ENCODE peak calls at places on chromosome 19, in seven cellular contexts. G is B cell, D is fibroblast of pulmonary artery, C is AG09309, I is A549, L is ovary, P is CD14-positive monocyte. F is an unnamed sample.

GRCh38 chr19:3365447-3366103 is 808 bp upstream of the NFIC start:
- DNase-seq in G (no peak), D (peak), C (no peak), I (peak), L (peak), P (no peak), F (no peak)

GRCh38 chr19:7552781-7553180 is 17.3 kb downstream of the PNPLA6 start:
- DNase-seq in G (no peak), D (no peak), C (no peak), I (no peak), L (no peak), P (no peak), F (no peak)

GRCh38 chr19:29923653-29924052 is 18.4 kb upstream of the URI1 start:
- DNase-seq in G (no peak), D (no peak), C (no peak), I (no peak), L (no peak), P (no peak), F (no peak)

GRCh38 chr19:12936582-12936981 is 1.8 kb upstream of the CALR start:
- DNase-seq in G (no peak), D (no peak), C (no peak), I (no peak), L (no peak), P (no peak), F (no peak)

GRCh38 chr19:5590865-5591154 is 23.1 kb upstream of the TINCR start:
- DNase-seq in G (no peak), D (no peak), C (no peak), I (no peak), L (no peak), P (no peak), F (no peak)

GRCh38 chr19:7701049-7701653 is 780 bp downstream of the FCER2 start:
- DNase-seq in G (no peak), D (no peak), C (no peak), I (no peak), L (no peak), P (no peak), F (no peak)

GRCh38 chr19:3115411-3115810 is 20.4 kb upstream of the GNA15 start:
- DNase-seq in G (no peak), D (no peak), C (no peak), I (no peak), L (no peak), P (no peak), F (no peak)

GRCh38 chr19:43691755-43692154 is 21.8 kb upstream of the PLAUR start:
- DNase-seq in G (no peak), D (no peak), C (no peak), I (peak), L (no peak), P (no peak), F (no peak)

GRCh38 chr19:28313633-28314032 is 899.3 kb downstream of the UQCRFS1 start:
- DNase-seq in G (no peak), D (peak), C (peak), I (no peak), L (no peak), P (no peak), F (no peak)

GRCh38 chr19:37077615-37077928 is 661 bp upstream of the ZNF420 start:
- DNase-seq in G (no peak), D (no peak), C (peak), I (no peak), L (no peak), P (no peak), F (no peak)

GRCh38 chr19:17090501-17091074 is 15.0 kb downstream of the MYO9B start:
- DNase-seq in G (peak), D (peak), C (no peak), I (no peak), L (no peak), P (peak), F (no peak)

GRCh38 chr19:17109962-17110598 is 34.5 kb downstream of the MYO9B start:
- DNase-seq in G (peak), D (no peak), C (no peak), I (no peak), L (no peak), P (peak), F (no peak)

GRCh38 chr19:18057557-18057956 is 29.2 kb downstream of the IL12RB1 start:
- DNase-seq in G (no peak), D (no peak), C (no peak), I (no peak), L (no peak), P (no peak), F (no peak)

GRCh38 chr19:18869781-18870530 is 26.0 kb downstream of the CERS1 start:
- DNase-seq in G (no peak), D (no peak), C (no peak), I (no peak), L (peak), P (no peak), F (no peak)

GRCh38 chr19:16441661-16442071 is 30.1 kb downstream of the EPS15L1 start:
- DNase-seq in G (peak), D (no peak), C (no peak), I (peak), L (no peak), P (no peak), F (peak)

GRCh38 chr19:39941615-39942507 is 7.4 kb upstream of the FCGBP start:
- DNase-seq in G (peak), D (peak), C (no peak), I (no peak), L (no peak), P (peak), F (no peak)

GRCh38 chr19:6811906-6812305 is 39.4 kb downstream of the VAV1 start:
- DNase-seq in G (no peak), D (peak), C (peak), I (peak), L (no peak), P (no peak), F (no peak)

GRCh38 chr19:3057275-3057714 is 5.0 kb downstream of the TLE5 start:
- DNase-seq in G (no peak), D (peak), C (no peak), I (peak), L (peak), P (no peak), F (no peak)

GRCh38 chr19:29680447-29680846 is 15.2 kb downstream of the PLEKHF1 start:
- DNase-seq in G (peak), D (no peak), C (no peak), I (no peak), L (no peak), P (peak), F (no peak)

GRCh38 chr19:30209617-30210600 is 162.3 kb upstream of the ZNF536 start:
- DNase-seq in G (no peak), D (no peak), C (no peak), I (no peak), L (no peak), P (no peak), F (no peak)

GRCh38 chr19:10270616-10271394 is at the start of gene ICAM1:
- DNase-seq in G (peak), D (peak), C (no peak), I (no peak), L (peak), P (peak), F (no peak)
- TF ChIP-seq CTCF in G (no peak), D (no peak), C (no peak), I (no peak), L (no peak), P (peak), F (no peak)

DNA sequence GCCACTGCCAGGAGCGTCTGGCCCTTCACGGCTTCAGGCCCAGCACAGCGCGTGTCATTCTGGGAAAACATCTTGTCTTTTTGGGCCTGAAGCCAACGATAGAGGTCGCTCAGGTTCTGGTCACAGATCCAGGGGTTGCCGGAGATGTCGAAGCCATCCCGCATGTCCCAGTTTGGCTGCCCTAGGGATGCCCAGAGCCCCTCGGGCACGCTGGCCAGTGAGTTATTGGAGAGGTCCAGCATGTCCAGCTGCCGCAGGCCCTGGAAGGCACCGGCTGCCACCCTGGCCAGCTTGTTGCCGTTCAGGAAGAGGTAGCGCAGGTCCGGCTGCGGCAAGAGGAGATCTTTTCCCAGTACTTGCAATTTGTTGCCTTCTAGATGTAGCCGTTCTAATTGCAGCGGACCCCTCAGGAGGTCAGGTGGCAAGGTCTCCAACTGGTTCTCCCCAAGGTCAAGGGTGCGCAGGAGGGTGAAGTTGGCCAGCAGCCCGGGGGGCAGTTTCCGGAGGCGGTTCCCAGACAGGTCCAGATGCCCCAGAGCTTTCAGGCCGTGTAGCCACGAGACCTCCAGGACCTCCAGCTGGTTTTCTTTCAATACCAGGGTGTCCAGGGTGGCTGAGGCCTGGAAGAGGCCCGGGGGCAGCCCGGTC is 1.8 kb downstream of the LRG1 start:
- DNase-seq in G (no peak), D (no peak), C (no peak), I (no peak), L (no peak), P (no peak), F (no peak)
- TF ChIP-seq CTCF in G (no peak), D (no peak), C (no peak), I (no peak), L (no peak), P (no peak), F (no peak)

GRCh38 chr19:41646589-41647204 is 19.8 kb upstream of the CEACAM4 start:
- DNase-seq in G (peak), D (peak), C (no peak), I (peak), L (no peak), P (no peak), F (no peak)
- TF ChIP-seq CTCF in G (peak), D (peak), C (peak), I (peak), L (no peak), P (peak), F (no peak)

GRCh38 chr19:20250627-20251026 is 83.6 kb downstream of the ZNF486 start:
- DNase-seq in G (no peak), D (no peak), C (no peak), I (no peak), L (no peak), P (no peak), F (no peak)

GRCh38 chr19:20259615-20260014 is 92.6 kb downstream of the ZNF486 start:
- DNase-seq in G (no peak), D (no peak), C (no peak), I (no peak), L (no peak), P (no peak), F (no peak)

GRCh38 chr19:20254151-20254550 is 87.1 kb downstream of the ZNF486 start:
- DNase-seq in G (no peak), D (no peak), C (no peak), I (no peak), L (no peak), P (no peak), F (no peak)

DNA sequence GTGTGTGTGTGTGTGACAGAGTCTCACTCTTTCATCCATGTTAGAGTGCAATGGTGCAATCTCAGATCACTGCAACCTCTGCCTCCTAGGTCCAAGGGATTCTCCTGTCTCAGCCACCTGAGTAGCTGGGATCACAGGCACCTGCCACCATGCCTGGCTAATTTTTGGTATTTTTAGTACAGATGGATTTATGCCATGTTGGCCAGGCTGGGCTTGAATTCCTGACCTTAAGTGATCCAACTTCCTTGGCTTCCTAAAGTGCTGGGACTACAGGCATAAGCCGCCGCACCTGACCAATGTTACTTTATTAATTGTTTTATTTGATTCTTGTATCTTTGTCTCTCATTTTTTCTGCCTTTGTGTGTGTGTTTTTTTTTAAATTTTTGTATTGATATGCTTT is 89.6 kb downstream of the ZNF486 start:
- DNase-seq in G (no peak), D (no peak), C (no peak), I (no peak), L (no peak), P (no peak), F (no peak)
- TF ChIP-seq CTCF in G (no peak), D (no peak), C (no peak), I (no peak), L (no peak), P (no peak), F (no peak)

GRCh38 chr19:9584073-9584833 is at the start of gene ZNF121:
- DNase-seq in G (peak), D (peak), C (no peak), I (peak), L (peak), P (peak), F (peak)

DNA sequence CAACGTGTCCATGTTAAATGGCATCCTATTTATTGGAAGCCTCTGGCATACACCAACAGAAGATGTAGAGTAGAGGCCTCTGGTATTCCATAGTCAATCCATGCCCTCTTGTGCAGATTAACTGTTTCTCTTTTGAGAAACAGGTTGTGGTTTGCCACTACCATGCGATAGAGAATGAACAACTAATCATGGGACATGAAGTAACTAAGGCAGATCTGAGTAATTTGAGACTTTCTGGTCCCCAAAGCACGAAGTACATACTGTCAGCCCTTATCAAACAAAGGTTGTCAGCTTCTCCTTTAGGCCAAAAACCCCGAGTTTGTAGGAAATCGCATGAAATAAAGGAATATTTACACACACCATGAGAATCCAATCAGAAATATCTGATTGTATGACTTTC is 3.6 kb downstream of the ZNF121 start:
- DNase-seq in G (no peak), D (no peak), C (no peak), I (no peak), L (no peak), P (no peak), F (no peak)
- TF ChIP-seq CTCF in G (no peak), D (no peak), C (no peak), I (no peak), L (no peak), P (no peak), F (no peak)

DNA sequence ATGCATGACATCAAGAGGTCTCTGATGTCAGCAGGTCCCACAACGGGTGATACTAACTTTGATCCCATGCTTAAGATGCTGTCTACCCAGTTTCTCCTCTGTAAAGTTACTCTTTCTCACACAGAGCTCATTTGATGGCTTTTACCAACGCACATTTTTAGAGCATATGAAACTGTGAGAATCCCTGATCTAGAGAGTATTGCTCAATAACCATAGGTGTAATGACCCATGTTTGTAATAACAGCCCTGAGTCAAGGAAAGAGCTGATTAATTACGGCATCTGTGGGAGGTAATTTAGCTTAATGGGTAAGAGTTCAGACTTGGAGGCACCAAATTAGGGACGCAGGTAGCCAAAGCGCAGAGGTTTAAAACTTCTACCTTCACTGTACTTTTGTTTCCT is 18.0 kb upstream of the IZUMO2 start:
- DNase-seq in G (no peak), D (no peak), C (no peak), I (no peak), L (no peak), P (no peak), F (no peak)
- TF ChIP-seq CTCF in G (no peak), D (no peak), C (no peak), I (no peak), L (no peak), P (no peak), F (no peak)

DNA sequence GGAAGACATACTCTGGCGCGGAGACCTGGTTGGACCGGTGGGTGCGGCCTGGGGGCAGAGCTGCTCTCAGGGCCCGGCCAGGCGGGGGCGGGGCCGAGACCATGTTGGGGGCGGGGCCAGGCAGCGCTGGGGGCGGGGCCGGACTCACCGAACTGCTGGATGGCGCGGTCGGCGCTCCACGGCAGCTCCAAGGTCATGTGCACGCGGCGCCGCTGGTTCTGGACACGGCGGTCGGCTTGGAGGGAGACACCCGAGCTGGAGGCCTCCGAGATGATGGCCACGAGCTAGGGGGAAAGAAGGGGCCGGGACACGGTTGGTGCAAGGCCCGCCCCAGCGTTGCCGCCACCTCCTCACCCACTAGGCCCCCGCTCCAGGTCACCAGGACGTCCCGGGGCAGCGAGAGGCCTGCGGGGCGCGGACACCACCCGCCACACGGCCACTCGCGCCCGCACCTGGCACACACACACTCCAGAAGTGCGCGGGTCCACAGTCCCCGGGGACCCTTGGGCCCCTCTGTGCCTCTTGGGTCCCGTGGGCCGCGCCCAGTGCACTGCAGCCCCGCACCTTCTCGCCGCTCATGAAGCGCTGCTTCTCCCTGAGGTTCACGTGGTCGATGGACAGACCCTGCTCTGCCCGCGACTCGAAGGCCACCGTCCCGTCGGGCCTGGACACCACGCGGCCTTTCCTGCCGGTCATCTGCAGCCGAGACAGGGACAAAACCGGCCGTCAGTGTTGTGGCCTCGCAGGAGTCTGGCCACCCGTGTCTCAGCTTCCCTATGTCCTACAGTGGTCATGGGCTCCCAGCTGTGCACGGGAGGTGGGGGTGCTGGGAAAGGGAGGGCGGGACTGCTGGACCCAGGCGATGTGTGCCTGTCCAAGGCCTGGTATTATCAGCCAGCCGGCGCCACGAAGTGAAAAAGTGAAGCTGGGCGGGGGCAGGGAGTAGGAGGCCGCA is 8.7 kb downstream of the GPX4 start:
- DNase-seq in G (no peak), D (no peak), C (no peak), I (no peak), L (peak), P (no peak), F (no peak)
- TF ChIP-seq CTCF in G (no peak), D (no peak), C (no peak), I (no peak), L (no peak), P (no peak), F (no peak)

DNA sequence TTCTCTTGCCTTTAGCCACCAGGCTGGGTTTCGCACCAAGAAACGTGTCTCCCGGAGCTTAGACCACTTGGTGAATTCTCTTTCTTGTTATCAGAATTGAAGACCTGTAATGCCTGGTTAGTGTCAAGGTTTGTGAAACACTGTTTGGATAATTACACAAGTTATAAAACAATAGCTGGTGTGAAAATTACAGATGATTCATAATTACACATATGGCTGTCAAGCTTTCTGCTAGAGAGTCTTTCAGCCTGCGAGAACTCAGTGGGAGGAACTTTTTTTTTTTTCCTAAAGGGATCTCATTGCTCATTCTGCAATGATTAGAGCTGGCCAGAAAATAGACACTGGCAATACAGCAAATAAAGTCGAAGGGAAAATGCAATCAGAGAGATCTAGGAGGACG is 13.4 kb upstream of the KLK4 start:
- DNase-seq in G (no peak), D (no peak), C (no peak), I (no peak), L (no peak), P (no peak), F (no peak)
- TF ChIP-seq CTCF in G (no peak), D (no peak), C (no peak), I (no peak), L (no peak), P (no peak), F (no peak)

GRCh38 chr19:15196683-15197005 is 4.2 kb downstream of the NOTCH3 start:
- DNase-seq in G (no peak), D (no peak), C (no peak), I (no peak), L (no peak), P (no peak), F (no peak)

GRCh38 chr19:15194938-15195337 is 5.9 kb downstream of the NOTCH3 start:
- DNase-seq in G (no peak), D (peak), C (peak), I (no peak), L (no peak), P (peak), F (no peak)

GRCh38 chr19:15197275-15198005 is 3.4 kb downstream of the NOTCH3 start:
- DNase-seq in G (no peak), D (peak), C (no peak), I (no peak), L (no peak), P (no peak), F (no peak)

GRCh38 chr19:15195987-15196682 is 4.7 kb downstream of the NOTCH3 start:
- DNase-seq in G (no peak), D (no peak), C (no peak), I (no peak), L (no peak), P (no peak), F (peak)

DNA sequence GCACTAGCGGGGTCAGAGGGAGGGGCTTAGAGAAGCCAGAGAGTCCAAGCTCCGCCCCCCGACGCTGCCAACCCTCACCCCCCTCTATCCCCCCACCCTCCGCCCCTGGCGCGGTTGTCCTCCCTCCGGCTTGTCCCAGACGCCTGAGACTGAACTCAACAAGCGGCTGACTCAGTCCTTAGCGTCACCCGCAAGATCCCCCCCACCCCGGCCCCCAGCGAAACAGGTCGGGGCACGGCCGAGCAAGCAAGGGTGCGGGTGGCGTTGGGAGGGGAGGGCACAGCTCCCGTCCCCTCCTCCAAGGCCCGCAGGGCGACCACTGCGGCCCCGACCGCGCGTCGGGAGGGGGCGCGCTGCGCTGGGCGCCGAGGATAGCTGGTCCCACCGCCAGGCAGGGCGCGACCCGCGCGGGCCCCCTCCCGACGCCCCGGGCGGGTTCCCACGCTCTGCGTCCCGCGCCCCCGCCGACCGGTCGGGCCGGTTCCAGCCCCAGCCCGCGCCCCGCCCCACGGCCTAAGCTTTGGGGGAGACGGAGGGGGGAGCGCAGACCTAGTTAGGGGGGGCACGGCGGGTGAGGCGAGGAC is 5.3 kb downstream of the NOTCH3 start:
- DNase-seq in G (peak), D (peak), C (peak), I (no peak), L (no peak), P (peak), F (peak)
- TF ChIP-seq CTCF in G (no peak), D (no peak), C (peak), I (no peak), L (no peak), P (no peak), F (peak)